ENCODE peak calls at places on chromosomes 16 and 17, in six cellular contexts. Z is neuronal stem cell; S is ascending aorta; D is gastrocnemius medialis; U is lower lobe of right lung; M is CD4-positive, CD25-positive, alpha-beta regulatory T cell. O is an unnamed sample.

GRCh38 chr17:61536417-61536955 is 54.5 kb downstream of the NACA2 start:
- DNase-seq in Z (no peak), S (no peak), D (no peak), U (no peak), M (peak), O (no peak)

GRCh38 chr17:39461911-39462641 is 790 bp downstream of the CDK12 start:
- DNase-seq in Z (no peak), S (peak), D (no peak), U (no peak), M (no peak), O (no peak)

GRCh38 chr17:61353615-61354014 is 46.0 kb upstream of the TBX2 start:
- DNase-seq in Z (no peak), S (no peak), D (no peak), U (no peak), M (no peak), O (no peak)

GRCh38 chr17:11628374-11628773 is 30.1 kb downstream of the DNAH9 start:
- DNase-seq in Z (no peak), S (no peak), D (no peak), U (no peak), M (no peak), O (no peak)

GRCh38 chr17:42252528-42253172 is 23.5 kb downstream of the STAT5B start:
- DNase-seq in Z (no peak), S (no peak), D (no peak), U (no peak), M (no peak), O (no peak)

GRCh38 chr17:82229686-82230626 is 1.1 kb downstream of the SLC16A3 start:
- DNase-seq in Z (no peak), S (no peak), D (no peak), U (no peak), M (no peak), O (peak)

GRCh38 chr16:89325861-89326471 is 108.5 kb downstream of the ZNF778 start:
- DNase-seq in Z (no peak), S (no peak), D (peak), U (peak), M (peak), O (peak)

GRCh38 chr17:41917192-41917591 is 1.6 kb downstream of the ACLY start:
- DNase-seq in Z (no peak), S (no peak), D (no peak), U (no peak), M (no peak), O (no peak)

GRCh38 chr17:38601539-38602351 is 4.0 kb downstream of the SRCIN1 start:
- DNase-seq in Z (no peak), S (no peak), D (no peak), U (no peak), M (no peak), O (no peak)

GRCh38 chr16:69712914-69713581 is 13.3 kb downstream of the NQO1 start:
- DNase-seq in Z (no peak), S (no peak), D (no peak), U (no peak), M (no peak), O (no peak)

GRCh38 chr17:1488826-1489275 is 3.6 kb downstream of the MYO1C start:
- DNase-seq in Z (no peak), S (no peak), D (no peak), U (no peak), M (no peak), O (no peak)

GRCh38 chr16:69440236-69440635 is 15.8 kb downstream of the CYB5B start:
- DNase-seq in Z (no peak), S (no peak), D (no peak), U (no peak), M (no peak), O (no peak)

GRCh38 chr16:4244254-4244812 is 2.5 kb upstream of the SRL start:
- DNase-seq in Z (no peak), S (no peak), D (no peak), U (no peak), M (no peak), O (no peak)

GRCh38 chr17:76567634-76568432 is 17.8 kb downstream of the ST6GALNAC2 start:
- DNase-seq in Z (no peak), S (no peak), D (peak), U (peak), M (no peak), O (no peak)

GRCh38 chr17:78724544-78724943 is 57.5 kb downstream of the CYTH1 start:
- DNase-seq in Z (no peak), S (no peak), D (peak), U (no peak), M (no peak), O (no peak)

GRCh38 chr16:46961373-46962353 is 11.8 kb downstream of the DNAJA2 start:
- DNase-seq in Z (no peak), S (no peak), D (no peak), U (no peak), M (peak), O (peak)

GRCh38 chr16:56401482-56401881 is 23.9 kb downstream of the AMFR start:
- DNase-seq in Z (no peak), S (no peak), D (peak), U (no peak), M (no peak), O (no peak)

GRCh38 chr17:44079877-44080821 is 9.6 kb downstream of the G6PC3 start:
- DNase-seq in Z (no peak), S (no peak), D (no peak), U (peak), M (no peak), O (peak)

GRCh38 chr16:27576729-27577128 is 26.8 kb downstream of the KATNIP start:
- DNase-seq in Z (no peak), S (no peak), D (no peak), U (no peak), M (no peak), O (no peak)

GRCh38 chr17:73586921-73587680 is 57.1 kb downstream of the SDK2 start:
- DNase-seq in Z (no peak), S (no peak), D (no peak), U (no peak), M (no peak), O (no peak)

GRCh38 chr17:81398855-81399451 is 3.7 kb downstream of the BAHCC1 start:
- DNase-seq in Z (no peak), S (no peak), D (no peak), U (no peak), M (no peak), O (no peak)

GRCh38 chr17:18962494-18962815 is 10.5 kb downstream of the SLC5A10 start:
- DNase-seq in Z (no peak), S (no peak), D (no peak), U (no peak), M (no peak), O (no peak)

GRCh38 chr16:70577256-70577698 is 53.7 kb downstream of the SF3B3 start:
- DNase-seq in Z (no peak), S (peak), D (peak), U (no peak), M (no peak), O (no peak)

GRCh38 chr17:21292867-21293845 is 8.6 kb downstream of the MAP2K3 start:
- DNase-seq in Z (no peak), S (no peak), D (no peak), U (peak), M (no peak), O (no peak)

GRCh38 chr16:11354733-11355574 is 9.7 kb downstream of the RMI2 start:
- DNase-seq in Z (no peak), S (no peak), D (no peak), U (peak), M (peak), O (peak)

GRCh38 chr16:17937003-17937402 is 399.5 kb downstream of the NPIPA8 start:
- DNase-seq in Z (no peak), S (no peak), D (no peak), U (no peak), M (no peak), O (no peak)

GRCh38 chr16:29192329-29193247 is 207.7 kb downstream of the LAT start:
- DNase-seq in Z (no peak), S (peak), D (no peak), U (no peak), M (no peak), O (no peak)

GRCh38 chr16:17379121-17379571 is 91.6 kb downstream of the XYLT1 start:
- DNase-seq in Z (no peak), S (no peak), D (no peak), U (no peak), M (no peak), O (no peak)

GRCh38 chr16:12628526-12628925 is 175.2 kb downstream of the CPPED1 start:
- DNase-seq in Z (no peak), S (no peak), D (no peak), U (no peak), M (no peak), O (no peak)

GRCh38 chr17:76873856-76874255 is 5.7 kb downstream of the MGAT5B start:
- DNase-seq in Z (no peak), S (no peak), D (no peak), U (no peak), M (no peak), O (no peak)

GRCh38 chr16:24409045-24409444 is 130.3 kb upstream of the RBBP6 start:
- DNase-seq in Z (no peak), S (no peak), D (no peak), U (no peak), M (peak), O (no peak)

GRCh38 chr17:42031584-42031983 is 11.7 kb downstream of the NKIRAS2 start:
- DNase-seq in Z (no peak), S (no peak), D (peak), U (no peak), M (no peak), O (no peak)

GRCh38 chr17:20236586-20237227 is 227.5 kb downstream of the SPECC1 start:
- DNase-seq in Z (no peak), S (no peak), D (no peak), U (no peak), M (no peak), O (no peak)
- H3K27ac ChIP-seq in Z (no peak), S (no peak), D (no peak), U (no peak), M (no peak), O (no peak)

DNA sequence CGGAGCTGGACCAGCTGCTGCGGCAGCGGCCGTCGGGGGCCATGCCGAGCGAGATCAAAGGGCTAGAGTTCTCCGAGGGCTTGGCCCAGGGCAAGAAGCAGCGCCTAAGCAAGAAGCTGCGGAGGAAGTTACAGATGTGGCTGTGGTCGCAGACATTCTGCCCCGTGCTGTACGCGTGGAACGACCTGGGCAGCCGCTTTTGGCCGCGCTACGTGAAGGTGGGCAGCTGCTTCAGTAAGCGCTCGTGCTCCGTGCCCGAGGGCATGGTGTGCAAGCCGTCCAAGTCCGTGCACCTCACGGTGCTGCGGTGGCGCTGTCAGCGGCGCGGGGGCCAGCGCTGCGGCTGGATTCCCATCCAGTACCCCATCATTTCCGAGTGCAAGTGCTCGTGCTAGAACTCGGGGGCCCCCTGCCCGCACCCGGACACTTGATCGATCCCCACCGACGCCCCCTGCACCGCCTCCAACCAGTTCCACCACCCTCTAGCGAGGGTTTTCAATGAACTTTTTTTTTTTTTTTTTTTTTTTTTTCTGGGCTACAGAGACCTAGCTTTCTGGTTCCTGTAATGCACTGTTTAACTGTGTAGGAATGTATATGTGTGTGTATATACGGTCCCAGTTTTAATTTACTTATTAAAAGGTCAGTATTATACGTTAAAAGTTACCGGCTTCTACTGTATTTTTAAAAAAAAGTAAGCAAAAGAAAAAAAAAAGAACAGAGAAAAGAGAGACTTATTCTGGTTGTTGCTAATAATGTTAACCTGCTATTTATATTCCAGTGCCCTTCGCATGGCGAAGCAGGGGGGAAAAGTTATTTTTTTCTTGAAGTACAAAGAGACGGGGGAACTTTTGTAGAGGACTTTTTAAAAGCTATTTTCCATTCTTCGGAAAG is 1.3 kb downstream of the NOG start:
- DNase-seq in Z (peak), S (no peak), D (peak), U (peak), M (peak), O (peak)
- H3K4me3 ChIP-seq in Z (peak), S (peak), D (peak), U (peak), M (peak), O (peak)

GRCh38 chr17:49132699-49133364 is at the start of gene B4GALNT2:
- DNase-seq in Z (no peak), S (no peak), D (no peak), U (peak), M (peak), O (no peak)
- H3K27ac ChIP-seq in Z (no peak), S (no peak), D (no peak), U (no peak), M (no peak), O (no peak)

GRCh38 chr16:67169642-67170167 is 633 bp upstream of the NOL3 start:
- DNase-seq in Z (no peak), S (no peak), D (no peak), U (no peak), M (peak), O (no peak)
- H3K4me3 ChIP-seq in Z (peak), S (peak), D (peak), U (peak), M (no peak), O (peak)

GRCh38 chr17:9488556-9488955 is 87.1 kb downstream of the STX8 start:
- DNase-seq in Z (no peak), S (no peak), D (no peak), U (no peak), M (no peak), O (no peak)

GRCh38 chr17:9484789-9485188 is 90.8 kb downstream of the STX8 start:
- DNase-seq in Z (no peak), S (no peak), D (no peak), U (no peak), M (no peak), O (no peak)

DNA sequence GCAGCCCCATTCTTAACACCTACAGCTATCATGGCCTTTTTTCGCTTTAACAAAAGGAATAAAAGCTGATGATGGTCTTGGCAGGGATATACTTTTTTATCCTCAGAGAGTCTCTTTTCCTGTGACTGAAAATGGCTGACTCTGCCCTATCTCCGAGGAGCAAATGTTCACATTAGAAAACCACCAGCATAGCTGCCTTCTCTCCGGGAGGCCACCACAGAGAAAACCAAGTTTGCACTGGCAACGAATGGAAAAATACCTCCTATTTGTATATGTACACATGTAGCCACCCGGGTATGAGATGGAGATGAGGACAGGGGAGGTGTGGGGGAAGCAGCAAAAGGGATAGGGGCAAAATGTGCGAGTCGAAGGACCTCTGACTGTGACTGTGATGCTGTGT is 88.2 kb downstream of the STX8 start:
- DNase-seq in Z (no peak), S (no peak), D (no peak), U (no peak), M (no peak), O (no peak)
- H3K27ac ChIP-seq in Z (no peak), S (no peak), D (no peak), U (no peak), M (no peak), O (no peak)

DNA sequence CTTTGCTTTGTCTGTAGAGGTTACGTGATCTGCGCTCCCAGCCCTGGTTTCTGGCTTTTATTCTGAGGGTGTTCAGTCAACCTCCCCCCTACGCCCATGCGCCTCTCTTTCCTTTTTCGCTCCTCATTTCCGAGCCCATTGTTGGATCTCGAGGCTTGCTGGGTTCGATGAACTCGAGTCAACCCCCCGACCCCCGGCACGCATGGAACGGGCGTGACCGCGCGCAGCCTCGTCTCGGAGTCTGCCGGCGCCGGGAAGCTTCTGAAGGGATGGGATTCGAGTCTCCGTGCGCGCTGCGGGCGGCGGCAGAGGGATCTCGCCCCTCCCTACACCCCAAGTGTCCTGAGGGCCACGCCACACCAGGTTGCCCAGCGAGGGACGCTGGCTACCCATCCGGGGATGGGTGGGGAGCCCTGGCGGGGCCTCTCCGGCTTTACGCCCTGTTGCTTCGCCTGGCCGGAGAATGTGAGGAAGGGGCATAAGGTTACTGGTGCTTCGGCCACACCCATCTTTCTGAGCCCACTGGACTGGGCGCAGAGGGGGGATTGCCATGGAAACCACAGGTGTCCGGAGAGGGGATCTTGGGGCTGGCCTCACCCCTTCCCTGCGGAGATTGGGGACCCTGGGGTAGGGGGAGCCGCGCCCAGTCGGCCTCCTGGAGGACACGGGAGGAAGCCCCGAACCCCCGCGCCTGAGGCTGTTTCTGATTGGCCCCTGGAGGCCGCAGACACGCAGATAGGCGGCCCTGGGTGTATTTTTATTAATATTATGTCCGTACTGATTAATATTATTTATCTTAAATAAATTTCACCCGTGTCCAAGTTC is 1.8 kb downstream of the MAPT start:
- DNase-seq in Z (peak), S (no peak), D (peak), U (no peak), M (no peak), O (no peak)
- H3K4me3 ChIP-seq in Z (no peak), S (peak), D (peak), U (peak), M (no peak), O (no peak)

GRCh38 chr16:1430214-1430758 is 592 bp upstream of the PERCC1 start:
- DNase-seq in Z (no peak), S (no peak), D (no peak), U (no peak), M (no peak), O (no peak)
- H3K27ac ChIP-seq in Z (no peak), S (no peak), D (no peak), U (no peak), M (no peak), O (no peak)

GRCh38 chr16:87200637-87201036 is 116.6 kb downstream of the C16orf95 start:
- DNase-seq in Z (no peak), S (no peak), D (no peak), U (no peak), M (no peak), O (no peak)

GRCh38 chr16:87201052-87201451 is 116.1 kb downstream of the C16orf95 start:
- DNase-seq in Z (no peak), S (peak), D (no peak), U (no peak), M (no peak), O (no peak)

GRCh38 chr16:87202346-87202745 is 114.8 kb downstream of the C16orf95 start:
- DNase-seq in Z (no peak), S (no peak), D (no peak), U (no peak), M (no peak), O (no peak)

GRCh38 chr16:87201777-87202176 is 115.4 kb downstream of the C16orf95 start:
- DNase-seq in Z (no peak), S (no peak), D (no peak), U (no peak), M (no peak), O (no peak)

DNA sequence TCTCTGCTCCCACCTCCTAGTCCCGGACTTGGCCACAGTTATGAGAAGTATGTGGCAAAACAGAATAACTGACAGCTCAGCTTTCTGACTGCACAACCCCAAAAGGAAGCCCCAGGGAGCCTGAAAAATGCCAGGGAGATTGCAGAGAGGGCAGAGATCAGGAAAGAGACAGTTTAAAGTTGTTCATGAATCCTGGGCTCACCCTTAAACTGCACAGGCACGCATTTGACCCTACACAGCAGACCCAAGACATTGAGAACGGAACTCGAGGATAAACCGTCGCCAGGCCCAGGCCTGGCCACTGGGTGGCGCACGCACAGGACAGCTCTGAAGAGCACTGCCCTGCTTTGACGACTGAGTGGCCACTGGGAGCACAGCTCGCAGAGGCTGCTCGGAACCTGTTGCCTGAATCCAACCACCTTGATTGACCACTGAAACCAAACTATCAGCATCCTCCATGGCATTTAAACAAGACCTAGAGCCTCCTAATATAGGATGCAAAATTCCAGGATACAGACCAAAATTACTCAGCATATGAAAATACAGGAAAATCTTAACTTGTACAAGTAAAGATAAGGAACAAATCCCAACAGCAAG is 114.0 kb downstream of the C16orf95 start:
- DNase-seq in Z (peak), S (peak), D (no peak), U (peak), M (peak), O (no peak)
- H3K4me3 ChIP-seq in Z (no peak), S (no peak), D (no peak), U (no peak), M (no peak), O (no peak)

GRCh38 chr17:9969301-9969935 is 64.3 kb upstream of the RCVRN start:
- DNase-seq in Z (no peak), S (no peak), D (no peak), U (no peak), M (no peak), O (no peak)
- H3K27ac ChIP-seq in Z (no peak), S (no peak), D (no peak), U (no peak), M (no peak), O (no peak)

GRCh38 chr16:7509919-7510705 is 177.5 kb downstream of the RBFOX1 start:
- DNase-seq in Z (no peak), S (no peak), D (no peak), U (no peak), M (no peak), O (no peak)
- H3K4me3 ChIP-seq in Z (no peak), S (no peak), D (no peak), U (no peak), M (no peak), O (no peak)